ENCODE peak calls at places on chromosomes 13 and 19, in six cellular contexts. E, R, L, X, P and Z are unnamed samples.

GRCh38 chr19:13705928-13706447 is 58.3 kb upstream of the MRI1 start:
- DNase-seq in E (no peak), R (no peak), L (no peak), X (no peak), P (no peak), Z (no peak)

GRCh38 chr13:42049454-42049780 is 969 bp downstream of the DGKH start:
- DNase-seq in E (no peak), R (no peak), L (no peak), X (no peak), P (no peak), Z (no peak)

GRCh38 chr19:23817519-23817918 is 58.8 kb upstream of the ZNF681 start:
- DNase-seq in E (no peak), R (peak), L (no peak), X (peak), P (peak), Z (no peak)

GRCh38 chr19:50803633-50804419 is 13.6 kb downstream of the ACP4 start:
- DNase-seq in E (no peak), R (no peak), L (no peak), X (no peak), P (no peak), Z (no peak)

GRCh38 chr13:49954674-49955455 is 18.7 kb upstream of the SPRYD7 start:
- DNase-seq in E (no peak), R (peak), L (no peak), X (peak), P (peak), Z (no peak)

GRCh38 chr19:58551123-58551497 is 3.8 kb downstream of the CHMP2A start:
- DNase-seq in E (no peak), R (no peak), L (no peak), X (no peak), P (no peak), Z (no peak)

GRCh38 chr19:54248016-54248601 is 5.5 kb upstream of the LILRA6 start:
- DNase-seq in E (peak), R (peak), L (peak), X (no peak), P (no peak), Z (no peak)

GRCh38 chr13:42708391-42708790 is 73.0 kb upstream of the FAM216B start:
- DNase-seq in E (no peak), R (no peak), L (no peak), X (no peak), P (no peak), Z (no peak)

GRCh38 chr13:111013196-111013595 is 98.3 kb upstream of the ANKRD10 start:
- DNase-seq in E (no peak), R (no peak), L (no peak), X (no peak), P (no peak), Z (no peak)

GRCh38 chr13:41458187-41458938 is 1.0 kb downstream of the RGCC start:
- DNase-seq in E (peak), R (peak), L (peak), X (peak), P (no peak), Z (peak)

GRCh38 chr19:17555929-17556813 is 722 bp downstream of the COLGALT1 start:
- DNase-seq in E (peak), R (peak), L (peak), X (peak), P (peak), Z (peak)
- TF ChIP-seq CTCF in E (no peak), R (no peak), L (no peak), X (no peak), P (peak), Z (no peak)

DNA sequence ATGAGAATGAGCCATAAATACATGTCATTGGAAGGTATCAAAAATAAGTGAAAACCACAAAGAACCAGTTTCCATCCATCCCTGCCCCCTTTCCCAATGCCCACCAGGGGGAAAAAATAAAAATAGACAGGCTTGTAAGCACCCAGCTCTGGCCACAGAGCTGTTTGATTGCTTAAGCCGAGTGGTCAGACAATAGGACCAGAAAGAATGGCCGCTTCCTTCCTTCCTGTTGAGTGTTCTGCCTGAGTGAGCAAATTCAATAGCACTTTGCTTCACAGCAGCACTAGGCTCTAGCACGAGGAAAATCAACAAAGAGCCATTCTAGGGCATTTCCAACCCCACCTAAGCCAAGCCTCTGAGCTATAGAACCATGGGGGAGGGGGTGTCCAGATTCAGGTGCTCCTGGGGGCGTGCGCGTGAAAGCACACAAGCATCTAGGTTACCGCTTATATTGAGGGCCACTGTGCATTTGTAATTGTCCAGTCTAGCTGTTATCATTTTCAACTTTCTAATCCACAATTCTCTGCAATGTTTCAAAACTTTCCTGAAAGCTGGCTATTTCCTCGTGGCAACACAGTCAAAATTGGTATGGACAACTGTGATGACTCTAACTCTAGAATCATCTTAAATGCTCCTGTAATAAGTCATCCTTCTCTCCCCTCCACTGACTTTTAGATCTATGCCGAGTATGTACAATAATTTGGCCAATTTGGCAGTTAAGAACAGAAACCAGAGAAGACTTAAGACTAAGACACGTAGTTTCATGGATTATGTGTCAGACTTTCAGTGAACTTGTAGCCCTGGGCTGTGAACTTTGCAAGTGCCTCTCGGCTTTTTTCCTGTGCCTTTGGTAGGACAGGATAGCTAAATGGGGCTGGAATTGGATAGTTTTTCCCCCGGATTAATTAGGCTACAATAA is 64.3 kb downstream of the SPRY2 start:
- DNase-seq in E (no peak), R (peak), L (no peak), X (peak), P (peak), Z (no peak)
- TF ChIP-seq CTCF in E (no peak), R (no peak), L (no peak), X (no peak), P (peak), Z (no peak)

GRCh38 chr13:63551731-63552130 is 2136.1 kb upstream of the PCDH20 start:
- DNase-seq in E (no peak), R (no peak), L (no peak), X (peak), P (no peak), Z (no peak)

DNA sequence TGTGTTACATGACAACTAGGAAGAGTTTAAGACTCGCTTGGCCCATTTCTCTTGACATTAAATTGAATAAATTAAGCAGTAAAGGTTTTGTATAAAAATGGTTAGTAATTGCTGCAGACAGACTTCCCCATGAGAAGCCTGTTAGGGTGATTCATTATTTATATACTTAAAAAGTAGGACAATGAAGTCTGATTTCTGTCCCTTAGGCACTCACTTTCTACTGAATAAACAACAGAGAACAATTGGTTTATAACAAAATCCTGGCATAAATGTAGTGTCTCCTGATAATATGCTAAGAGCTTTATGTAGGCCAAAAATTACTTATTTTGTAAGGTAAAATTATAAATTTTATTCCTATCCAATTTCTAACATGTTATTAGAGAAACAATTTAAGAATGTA is 2138.5 kb upstream of the PCDH20 start:
- DNase-seq in E (no peak), R (no peak), L (no peak), X (no peak), P (no peak), Z (no peak)
- TF ChIP-seq CTCF in E (no peak), R (no peak), L (no peak), X (no peak), P (no peak), Z (no peak)

GRCh38 chr13:108915634-108916497 is 286.5 kb downstream of the MYO16 start:
- DNase-seq in E (peak), R (peak), L (peak), X (peak), P (peak), Z (peak)
- TF ChIP-seq CTCF in E (no peak), R (no peak), L (no peak), X (no peak), P (no peak), Z (no peak)

DNA sequence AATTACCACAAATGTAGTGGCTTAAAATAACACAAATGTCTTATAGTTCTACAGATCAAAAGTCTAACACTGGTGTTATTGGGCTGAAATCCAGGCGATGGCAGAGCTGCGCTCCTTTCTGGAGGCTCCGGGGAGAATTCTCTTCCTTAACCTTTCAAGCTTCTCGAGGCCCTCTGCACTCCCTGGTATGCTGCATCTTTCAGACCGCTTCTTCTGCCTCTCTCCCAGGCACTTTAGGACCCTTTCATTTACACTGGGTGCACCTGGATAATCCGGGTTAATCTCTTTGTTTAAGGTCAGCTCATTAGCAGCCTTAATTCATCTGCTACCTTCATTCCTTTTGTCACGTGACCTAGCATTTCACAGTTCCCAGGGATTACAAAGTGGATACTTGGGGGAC is 211.3 kb upstream of the RFC3 start:
- DNase-seq in E (no peak), R (no peak), L (no peak), X (peak), P (no peak), Z (no peak)
- TF ChIP-seq CTCF in E (no peak), R (no peak), L (no peak), X (no peak), P (no peak), Z (no peak)

GRCh38 chr13:37769078-37769477 is 100.5 kb downstream of the TRPC4 start:
- DNase-seq in E (no peak), R (no peak), L (no peak), X (peak), P (no peak), Z (no peak)
- TF ChIP-seq CTCF in E (no peak), R (no peak), L (no peak), X (peak), P (peak), Z (no peak)